ENCODE peak calls at places on chromosomes 5 and 9, in ten cellular contexts. One of them, this sample, is unnamed.

GRCh38 chr9:32136700-32137339 is 247.6 kb upstream of the ACO1 start:
- DNase-seq in T1000: peak; percentile 4
- DNase-seq in neural crest cell: no peak
- DNase-seq in activated T-cell treated with anti-CD3 and anti-CD28 coated beads for 1 hour: no peak
- DNase-seq in KBM-7: no peak
- DNase-seq in NCI-H510A: no peak
- DNase-seq in posterior cingulate gyrus: no peak
- DNase-seq in GM03348: no peak
- DNase-seq in coronary artery: no peak
- DNase-seq in CD4-positive, alpha-beta T cell: no peak
- DNase-seq in this sample: no peak

GRCh38 chr9:135502168-135502872 is 1.8 kb downstream of the MRPS2 start:
- DNase-seq in NCI-H510A: no peak
- DNase-seq in activated T-cell treated with anti-CD3 and anti-CD28 coated beads for 1 hour: no peak
- DNase-seq in coronary artery: no peak
- DNase-seq in CD4-positive, alpha-beta T cell: no peak
- DNase-seq in posterior cingulate gyrus: no peak
- DNase-seq in KBM-7: no peak
- DNase-seq in GM03348: no peak
- DNase-seq in neural crest cell: no peak
- DNase-seq in T1000: no peak
- DNase-seq in this sample: no peak

GRCh38 chr5:109865636-109866035 is 175.9 kb downstream of the MAN2A1 start:
- DNase-seq in neural crest cell: no peak
- DNase-seq in CD4-positive, alpha-beta T cell: no peak
- DNase-seq in posterior cingulate gyrus: no peak
- DNase-seq in T1000: peak; percentile 67
- DNase-seq in activated T-cell treated with anti-CD3 and anti-CD28 coated beads for 1 hour: no peak
- DNase-seq in GM03348: peak; percentile 51
- DNase-seq in KBM-7: no peak
- DNase-seq in NCI-H510A: peak; percentile 32
- DNase-seq in coronary artery: no peak
- DNase-seq in this sample: peak; percentile 100

GRCh38 chr5:112533315-112533867 is 114.3 kb upstream of the EPB41L4A start:
- DNase-seq in NCI-H510A: no peak
- DNase-seq in CD4-positive, alpha-beta T cell: no peak
- DNase-seq in T1000: no peak
- DNase-seq in neural crest cell: no peak
- DNase-seq in coronary artery: no peak
- DNase-seq in GM03348: no peak
- DNase-seq in activated T-cell treated with anti-CD3 and anti-CD28 coated beads for 1 hour: no peak
- DNase-seq in posterior cingulate gyrus: no peak
- DNase-seq in KBM-7: no peak
- DNase-seq in this sample: no peak

GRCh38 chr5:173010021-173010420 is 26.4 kb downstream of the ATP6V0E1 start:
- DNase-seq in posterior cingulate gyrus: no peak
- DNase-seq in KBM-7: no peak
- DNase-seq in neural crest cell: no peak
- DNase-seq in coronary artery: peak; percentile 60
- DNase-seq in CD4-positive, alpha-beta T cell: no peak
- DNase-seq in NCI-H510A: no peak
- DNase-seq in activated T-cell treated with anti-CD3 and anti-CD28 coated beads for 1 hour: no peak
- DNase-seq in GM03348: no peak
- DNase-seq in T1000: no peak
- DNase-seq in this sample: peak; percentile 17

GRCh38 chr5:173498871-173499470 is 117.5 kb downstream of the BOD1 start:
- DNase-seq in neural crest cell: no peak
- DNase-seq in CD4-positive, alpha-beta T cell: no peak
- DNase-seq in activated T-cell treated with anti-CD3 and anti-CD28 coated beads for 1 hour: no peak
- DNase-seq in T1000: no peak
- DNase-seq in coronary artery: no peak
- DNase-seq in NCI-H510A: no peak
- DNase-seq in posterior cingulate gyrus: no peak
- DNase-seq in GM03348: peak; percentile 30
- DNase-seq in KBM-7: no peak
- DNase-seq in this sample: peak; percentile 54

GRCh38 chr5:122492675-122493074 is 180.6 kb downstream of the SNCAIP start:
- DNase-seq in KBM-7: no peak
- DNase-seq in coronary artery: no peak
- DNase-seq in posterior cingulate gyrus: no peak
- DNase-seq in neural crest cell: no peak
- DNase-seq in CD4-positive, alpha-beta T cell: no peak
- DNase-seq in GM03348: no peak
- DNase-seq in T1000: no peak
- DNase-seq in NCI-H510A: no peak
- DNase-seq in activated T-cell treated with anti-CD3 and anti-CD28 coated beads for 1 hour: no peak
- DNase-seq in this sample: no peak

GRCh38 chr9:2043243-2043642 is 28.1 kb downstream of the SMARCA2 start:
- DNase-seq in GM03348: no peak
- DNase-seq in KBM-7: no peak
- DNase-seq in coronary artery: no peak
- DNase-seq in NCI-H510A: no peak
- DNase-seq in activated T-cell treated with anti-CD3 and anti-CD28 coated beads for 1 hour: no peak
- DNase-seq in CD4-positive, alpha-beta T cell: no peak
- DNase-seq in neural crest cell: no peak
- DNase-seq in posterior cingulate gyrus: no peak
- DNase-seq in T1000: no peak
- DNase-seq in this sample: no peak

GRCh38 chr5:81756016-81756415 is 5.1 kb upstream of the SSBP2 start:
- DNase-seq in coronary artery: no peak
- DNase-seq in NCI-H510A: no peak
- DNase-seq in neural crest cell: no peak
- DNase-seq in posterior cingulate gyrus: no peak
- DNase-seq in CD4-positive, alpha-beta T cell: no peak
- DNase-seq in KBM-7: no peak
- DNase-seq in activated T-cell treated with anti-CD3 and anti-CD28 coated beads for 1 hour: no peak
- DNase-seq in GM03348: no peak
- DNase-seq in T1000: no peak
- DNase-seq in this sample: no peak

GRCh38 chr5:149635394-149635793 is 54.1 kb downstream of the ARHGEF37 start:
- DNase-seq in CD4-positive, alpha-beta T cell: no peak
- DNase-seq in T1000: no peak
- DNase-seq in neural crest cell: no peak
- DNase-seq in GM03348: no peak
- DNase-seq in posterior cingulate gyrus: no peak
- DNase-seq in NCI-H510A: no peak
- DNase-seq in activated T-cell treated with anti-CD3 and anti-CD28 coated beads for 1 hour: no peak
- DNase-seq in KBM-7: no peak
- DNase-seq in coronary artery: no peak
- DNase-seq in this sample: peak; percentile 36

GRCh38 chr5:151384106-151384505 is 36.7 kb upstream of the SLC36A2 start:
- DNase-seq in neural crest cell: no peak
- DNase-seq in NCI-H510A: no peak
- DNase-seq in CD4-positive, alpha-beta T cell: no peak
- DNase-seq in coronary artery: no peak
- DNase-seq in KBM-7: no peak
- DNase-seq in activated T-cell treated with anti-CD3 and anti-CD28 coated beads for 1 hour: no peak
- DNase-seq in GM03348: no peak
- DNase-seq in posterior cingulate gyrus: no peak
- DNase-seq in T1000: no peak
- DNase-seq in this sample: no peak